ENCODE peak calls at places on chromosomes 16 and 17, in five cellular contexts. P, N, Y, V and J are unnamed samples.

GRCh38 chr17:80017226-80018010 is 18.3 kb downstream of the TBC1D16 start:
- DNase-seq in Y (no peak), N (no peak), P (no peak), V (no peak), J (no peak)

GRCh38 chr17:60863892-60864673 is 186.4 kb downstream of the BCAS3 start:
- DNase-seq in Y (no peak), N (peak; percentile 3), V (no peak), P (no peak), J (peak; percentile 41)

GRCh38 chr16:3467920-3468319 is 24.4 kb downstream of the NAA60 start:
- DNase-seq in N (peak; percentile 46), V (no peak), Y (no peak), P (no peak), J (no peak)

GRCh38 chr16:88387177-88387576 is 4.4 kb downstream of the ZNF469 start:
- DNase-seq in P (no peak), N (no peak), Y (no peak), V (no peak), J (no peak)

GRCh38 chr17:63358111-63358839 is 87.8 kb downstream of the CYB561 start:
- DNase-seq in P (no peak), N (peak; percentile 49), Y (no peak), V (no peak), J (peak; percentile 61)

GRCh38 chr17:82497483-82498405 is 21.8 kb upstream of the FOXK2 start:
- DNase-seq in Y (no peak), V (no peak), N (no peak), P (peak; percentile 63), J (peak; percentile 47)

GRCh38 chr17:82491533-82491932 is 28.0 kb upstream of the FOXK2 start:
- DNase-seq in N (no peak), P (no peak), Y (no peak), V (no peak), J (no peak)

GRCh38 chr17:37516131-37516561 is 26.5 kb downstream of the DUSP14 start:
- DNase-seq in P (no peak), V (no peak), N (peak; percentile 86), Y (no peak), J (no peak)

GRCh38 chr17:8151641-8152111 is 528 bp downstream of the PER1 start:
- DNase-seq in Y (peak; percentile 90), N (peak; percentile 67), V (peak; percentile 86), P (peak; percentile 88), J (peak; percentile 46)